ENCODE peak calls at places on chromosomes 1 and 21, in four cellular contexts. A is Peyer's patch, S is tibial nerve, Y is uterus. P is an unnamed sample.

GRCh38 chr1:186474208-186474607 is 13.3 kb upstream of the PDC start:
- DNase-seq in A (no peak), S (no peak), Y (no peak), P (no peak)

GRCh38 chr1:16387201-16388185 is 20.5 kb downstream of the SZRD1 start:
- DNase-seq in A (no peak), S (no peak), Y (no peak), P (no peak)

GRCh38 chr1:51044199-51044598 is 57.8 kb upstream of the C1orf185 start:
- DNase-seq in A (no peak), S (no peak), Y (no peak), P (no peak)

GRCh38 chr21:31410763-31411278 is 66.8 kb upstream of the TIAM1 start:
- DNase-seq in A (no peak), S (no peak), Y (no peak), P (no peak)

GRCh38 chr1:31633117-31633516 is 11.6 kb downstream of the PEF1 start:
- DNase-seq in A (no peak), S (no peak), Y (no peak), P (no peak)

GRCh38 chr1:9038881-9039760 is 12.9 kb upstream of the SLC2A7 start:
- DNase-seq in A (no peak), S (no peak), Y (no peak), P (no peak)

GRCh38 chr21:17461014-17461413 is 51.8 kb upstream of the CXADR start:
- DNase-seq in A (no peak), S (no peak), Y (peak; percentile 74), P (no peak)

GRCh38 chr1:244160455-244161020 is 109.5 kb downstream of the ZBTB18 start:
- DNase-seq in A (no peak), S (no peak), Y (no peak), P (no peak)

DNA sequence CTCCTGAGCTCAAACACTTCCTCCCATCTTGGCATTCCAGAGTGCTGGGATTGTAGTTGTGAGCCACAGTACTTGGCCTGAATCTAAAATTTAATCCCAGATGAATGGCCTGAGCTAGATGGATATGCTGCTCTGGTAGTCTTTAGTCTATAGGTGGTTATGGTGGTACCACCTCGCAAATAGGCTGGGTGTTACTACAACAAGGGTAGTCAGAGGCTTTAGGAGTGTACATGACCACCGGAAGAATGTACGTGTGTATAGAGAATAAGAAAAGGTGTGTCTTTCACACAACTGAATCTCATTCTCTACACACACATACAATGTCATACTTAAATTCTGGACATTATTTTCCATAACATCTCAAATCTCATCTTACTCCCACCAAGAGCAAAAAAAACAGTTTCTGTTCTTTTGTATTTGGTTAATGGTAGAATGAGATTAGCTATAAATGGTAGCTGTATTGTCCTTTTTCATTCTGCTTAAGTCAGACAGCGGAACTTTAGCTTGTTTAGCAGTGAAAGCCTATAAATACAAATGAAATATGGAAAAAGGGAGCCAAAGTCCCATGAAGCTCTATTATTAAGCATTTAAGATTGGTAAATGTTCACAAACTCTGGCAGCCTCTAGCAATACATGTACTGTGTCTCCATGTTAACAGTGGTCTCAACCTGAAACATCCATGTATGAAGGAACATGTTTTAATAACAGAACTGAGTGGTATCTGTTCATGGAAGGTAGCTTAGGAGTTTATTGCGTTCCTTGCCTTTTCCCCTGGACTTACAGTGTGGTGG is 16.2 kb downstream of the CAP1 start:
- DNase-seq in A (no peak), S (no peak), Y (no peak), P (no peak)
- H3K4me1 ChIP-seq in A (peaks cover 31% of the 10 kb centered on the region), S (peaks cover 92% of the 10 kb centered on the region), Y (no peaks in the 10 kb centered on the region), P (peaks cover 92% of the 10 kb centered on the region)

GRCh38 chr1:164589961-164590507 is 31.1 kb downstream of the PBX1 start:
- DNase-seq in A (no peak), S (no peak), Y (no peak), P (no peak)
- H3K4me1 ChIP-seq in A (no peaks in the 10 kb centered on the region), S (peaks cover 55% of the 10 kb centered on the region), Y (peaks cover 17% of the 10 kb centered on the region), P (no peaks in the 10 kb centered on the region)

DNA sequence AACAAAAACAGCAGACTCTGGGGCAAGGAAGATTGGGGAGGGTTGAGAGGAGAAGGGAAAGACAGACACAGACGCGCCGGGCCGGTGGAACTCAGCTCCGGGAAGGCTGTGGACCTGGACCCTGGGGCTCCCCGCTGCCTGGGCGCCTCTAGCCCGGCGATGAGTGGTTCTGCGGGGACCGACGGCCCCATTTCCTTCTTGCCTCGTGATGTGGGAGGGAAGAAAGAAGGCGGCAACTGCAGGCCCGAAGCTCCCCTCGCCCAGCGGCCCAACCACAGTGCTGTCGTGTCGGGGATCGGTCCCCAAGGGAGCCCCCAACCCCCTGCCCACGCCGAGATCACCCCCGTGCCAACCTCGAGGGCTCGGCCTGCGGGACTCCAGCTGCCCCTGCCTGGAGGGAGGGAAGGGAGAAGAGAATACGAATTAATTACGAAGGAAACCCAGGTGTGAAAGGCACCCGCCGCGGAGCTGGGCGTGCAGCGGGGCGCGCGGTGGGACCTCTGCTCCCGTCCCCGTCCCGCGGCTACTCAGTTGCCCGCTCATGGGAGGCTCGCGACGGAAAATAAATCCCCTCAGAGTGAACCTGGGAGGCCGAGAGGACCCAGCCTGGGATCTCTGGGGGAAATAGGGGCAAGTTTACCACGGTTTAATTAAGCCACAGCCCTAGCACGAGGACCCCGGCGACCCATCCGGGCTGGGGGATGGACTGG is 7.4 kb downstream of the FOXD3 start:
- DNase-seq in A (peak; percentile 48), S (no peak), Y (no peak), P (peak; percentile 20)
- H3K4me1 ChIP-seq in A (no peaks in the 10 kb centered on the region), S (peaks cover 15% of the 10 kb centered on the region), Y (no peaks in the 10 kb centered on the region), P (peaks cover 20% of the 10 kb centered on the region)

GRCh38 chr1:167679714-167680113 is 42.1 kb upstream of the MPZL1 start:
- DNase-seq in A (no peak), S (no peak), Y (no peak), P (no peak)

GRCh38 chr1:167681024-167681423 is 40.8 kb upstream of the MPZL1 start:
- DNase-seq in A (no peak), S (no peak), Y (no peak), P (no peak)

GRCh38 chr1:167683226-167683625 is 38.6 kb upstream of the MPZL1 start:
- DNase-seq in A (no peak), S (no peak), Y (no peak), P (no peak)

GRCh38 chr1:167683641-167684502 is 37.9 kb upstream of the MPZL1 start:
- DNase-seq in A (no peak), S (no peak), Y (no peak), P (no peak)

GRCh38 chr1:167681497-167682102 is 40.2 kb upstream of the MPZL1 start:
- DNase-seq in A (no peak), S (no peak), Y (no peak), P (no peak)
- H3K4me1 ChIP-seq in A (peaks cover 3% of the 10 kb centered on the region), S (peaks cover 13% of the 10 kb centered on the region), Y (no peaks in the 10 kb centered on the region), P (peaks cover 15% of the 10 kb centered on the region)

DNA sequence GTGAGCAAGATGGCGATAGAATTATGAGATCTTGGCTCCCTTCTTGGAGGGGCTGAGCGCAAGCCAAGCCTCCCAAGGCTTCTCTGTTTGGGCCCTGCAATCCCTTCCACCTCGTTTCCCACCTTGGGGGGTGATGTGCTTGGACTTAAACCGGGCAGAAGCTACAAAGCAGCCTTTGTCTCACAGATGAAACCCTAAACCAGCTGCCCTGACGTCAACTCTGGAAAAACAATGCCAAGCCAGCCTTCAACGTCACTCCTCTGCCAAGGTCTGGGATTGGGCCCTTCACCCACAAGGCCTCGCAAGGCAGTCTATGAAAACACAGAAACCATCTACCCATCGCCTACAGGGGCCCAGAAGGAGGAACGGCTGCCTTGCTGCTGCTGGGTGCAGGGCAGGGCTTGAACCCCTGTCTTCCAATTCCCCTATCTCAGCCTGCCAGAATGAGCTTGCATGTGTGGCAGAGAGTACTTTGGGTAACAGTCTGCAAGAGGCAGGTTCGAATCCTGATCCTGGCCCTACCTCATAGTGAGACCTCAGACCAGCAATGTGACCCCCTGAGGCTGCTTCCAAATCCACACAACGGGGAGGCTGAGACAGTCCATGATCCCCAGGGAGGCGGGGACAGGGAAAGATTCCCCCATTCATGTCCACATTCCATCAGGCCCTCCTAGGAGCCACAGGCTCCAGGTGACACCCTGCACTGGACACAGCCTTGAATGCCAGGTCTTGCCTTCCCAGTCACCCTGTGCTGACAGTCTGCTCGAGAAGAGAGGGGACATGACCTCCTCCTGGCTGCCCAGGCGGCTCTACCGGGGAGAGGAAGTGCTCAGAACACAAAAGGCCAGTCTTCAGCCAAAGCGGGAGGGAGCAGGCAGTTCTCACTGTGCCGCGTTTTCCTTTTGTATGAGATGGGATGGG is 15.0 kb downstream of the IFFO2 start:
- DNase-seq in A (no peak), S (no peak), Y (no peak), P (no peak)
- H3K4me1 ChIP-seq in A (peaks cover 4% of the 10 kb centered on the region), S (peaks cover 49% of the 10 kb centered on the region), Y (no peaks in the 10 kb centered on the region), P (peaks cover 78% of the 10 kb centered on the region)

DNA sequence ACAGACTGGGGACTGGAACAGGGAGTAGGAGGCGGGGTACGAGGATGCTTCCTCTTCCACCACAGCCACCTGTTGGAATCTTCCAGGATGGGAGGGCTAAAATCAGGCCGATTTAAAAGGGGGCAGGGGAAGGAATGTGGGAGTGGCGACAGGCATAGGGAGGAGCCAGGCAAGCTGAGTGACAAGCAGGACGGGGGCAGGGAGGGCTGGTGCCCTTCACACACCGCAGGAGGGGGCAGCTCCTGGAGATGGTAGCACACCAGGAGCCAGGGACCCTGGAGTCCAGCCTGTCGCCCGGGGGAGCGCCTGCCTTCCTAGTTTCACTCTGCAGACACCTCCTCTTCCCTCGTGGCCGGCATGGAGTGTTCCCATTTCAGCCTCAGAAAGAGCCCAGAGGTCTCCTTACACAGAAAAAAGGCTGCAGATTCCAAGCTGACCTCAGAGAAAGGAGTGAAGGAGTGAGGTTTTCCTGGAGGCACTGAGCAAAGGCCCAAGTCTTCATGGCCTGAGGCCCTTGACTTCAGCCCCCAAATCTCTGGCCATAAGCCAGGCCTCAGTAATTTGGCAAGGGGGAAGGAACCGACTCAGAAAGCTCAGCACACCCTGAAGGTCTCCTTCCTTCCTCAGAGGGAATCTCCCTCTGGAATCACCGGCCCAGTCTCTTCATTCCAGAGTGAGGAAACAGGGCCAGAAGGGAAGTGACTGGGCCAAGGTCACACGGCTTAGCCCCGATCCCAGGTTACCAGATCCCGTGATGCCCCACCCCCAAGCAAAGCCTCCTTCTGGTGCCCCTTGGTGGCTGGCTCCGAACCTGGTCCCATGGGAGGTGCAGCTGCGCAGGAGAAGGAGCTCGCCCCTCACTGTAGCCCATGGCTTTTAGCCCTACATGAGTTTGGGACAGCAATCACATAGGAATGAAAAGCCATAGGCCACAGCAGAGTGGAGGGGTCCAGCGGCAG is 8.1 kb downstream of the BLACAT1 start:
- DNase-seq in A (peak; percentile 43), S (no peak), Y (no peak), P (no peak)
- H3K4me1 ChIP-seq in A (no peaks in the 10 kb centered on the region), S (peaks cover 22% of the 10 kb centered on the region), Y (no peaks in the 10 kb centered on the region), P (no peaks in the 10 kb centered on the region)

DNA sequence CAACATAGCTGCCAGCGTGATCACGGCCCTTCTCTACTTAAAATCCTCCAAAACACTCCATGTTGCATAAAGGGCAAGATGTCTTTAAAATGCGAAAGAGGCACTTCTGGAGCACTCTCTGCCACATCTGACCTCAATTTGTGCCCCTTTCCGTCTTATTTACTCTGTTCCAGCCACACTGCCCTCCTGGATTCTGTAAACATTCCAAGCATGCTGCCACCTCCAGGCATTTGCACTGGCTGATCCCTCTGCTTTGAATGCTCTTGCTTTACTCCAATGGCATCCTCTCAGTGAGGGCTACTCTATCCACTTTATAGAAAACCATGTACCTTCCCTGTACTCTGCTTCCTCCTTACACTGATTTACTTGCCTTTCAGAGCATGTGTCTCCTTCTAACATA is 5.3 kb upstream of the RGS7 start:
- DNase-seq in A (no peak), S (no peak), Y (no peak), P (no peak)
- H3K4me1 ChIP-seq in A (no peaks in the 10 kb centered on the region), S (peaks cover 5% of the 10 kb centered on the region), Y (no peaks in the 10 kb centered on the region), P (no peaks in the 10 kb centered on the region)

DNA sequence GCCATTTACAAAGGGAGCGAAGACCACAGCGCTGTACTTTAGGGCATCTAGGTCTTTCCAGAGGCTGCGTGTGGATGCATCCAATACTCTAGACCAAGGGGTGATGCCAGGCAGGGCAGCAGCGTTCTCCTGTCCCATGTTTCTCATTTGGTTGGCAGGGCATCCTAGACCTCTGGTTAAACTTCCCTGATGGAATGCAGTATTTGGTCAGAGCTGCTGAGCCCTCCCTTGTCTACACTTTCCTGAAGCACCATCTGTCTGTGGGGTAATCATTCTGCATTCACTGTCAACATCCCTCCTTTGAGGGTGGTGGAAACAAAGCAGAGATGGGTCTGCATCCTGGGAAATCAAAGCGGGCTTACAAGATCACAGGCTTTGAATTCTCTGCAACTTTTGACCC is 106.1 kb downstream of the GALNT2 start:
- DNase-seq in A (no peak), S (no peak), Y (no peak), P (no peak)
- H3K4me1 ChIP-seq in A (peaks cover 4% of the 10 kb centered on the region), S (peaks cover 87% of the 10 kb centered on the region), Y (no peaks in the 10 kb centered on the region), P (peaks cover 7% of the 10 kb centered on the region)

GRCh38 chr1:44717653-44718052 is 13.3 kb downstream of the RNU5D-1 start:
- DNase-seq in A (no peak), S (no peak), Y (no peak), P (no peak)
- H3K4me1 ChIP-seq in A (peaks cover 9% of the 10 kb centered on the region), S (peaks cover 10% of the 10 kb centered on the region), Y (no peaks in the 10 kb centered on the region), P (peaks cover 35% of the 10 kb centered on the region)